ENCODE peak calls at places on chromosomes 12 and 14, in four cellular contexts. S is HCT116, B is A549, R is GM23248. Y is an unnamed sample. For H3K4me1, the result is how much of the 10 kb centered on the place peaks cover.

GRCh38 chr12:130953783-130954543 is at the start of gene ADGRD1:
- DNase-seq in R (peak), S (no peak), B (peak), Y (no peak)

GRCh38 chr14:55133416-55133815 is 4.4 kb downstream of the LGALS3 start:
- DNase-seq in B (no peak), S (peak), R (peak), Y (peak)

GRCh38 chr14:24965578-24965933 is 84.4 kb downstream of the STXBP6 start:
- DNase-seq in S (no peak), B (no peak), R (no peak), Y (no peak)

GRCh38 chr14:50345891-50346422 is 33.8 kb downstream of the DMAC2L start:
- DNase-seq in R (no peak), B (no peak), S (no peak), Y (no peak)

GRCh38 chr12:76206039-76206676 is 121.7 kb upstream of the NAP1L1 start:
- DNase-seq in B (no peak), S (no peak), R (no peak), Y (no peak)

GRCh38 chr14:100679707-100680438 is 46.8 kb upstream of the DLK1 start:
- DNase-seq in R (peak), S (no peak), B (no peak), Y (no peak)

GRCh38 chr12:5043589-5044419 is at the start of gene KCNA5:
- DNase-seq in R (no peak), B (no peak), S (no peak), Y (no peak)

GRCh38 chr12:52515927-52516831 is 4.0 kb downstream of the KRT5 start:
- DNase-seq in S (no peak), B (no peak), R (peak), Y (peak)

GRCh38 chr14:63454863-63455622 is 88.1 kb downstream of the PPP2R5E start:
- DNase-seq in R (peak), S (no peak), B (no peak), Y (no peak)

GRCh38 chr14:22174412-22174811 is 414.6 kb downstream of the DAD1 start:
- DNase-seq in R (no peak), B (no peak), S (no peak), Y (no peak)

GRCh38 chr14:89990218-89990617 is 34.5 kb downstream of the TDP1 start:
- DNase-seq in S (no peak), R (no peak), B (no peak), Y (no peak)

GRCh38 chr12:19893514-19893913 is 454.2 kb downstream of the AEBP2 start:
- DNase-seq in S (peak), R (peak), B (peak), Y (peak)

GRCh38 chr12:112121780-112122565 is 3.4 kb upstream of the TRAFD1 start:
- DNase-seq in R (peak), B (peak), S (peak), Y (peak)

GRCh38 chr14:95686935-95687334 is 709 bp downstream of the TCL1B start:
- DNase-seq in S (no peak), R (no peak), B (no peak), Y (no peak)

GRCh38 chr12:1573960-1574862 is 20.2 kb downstream of the FBXL14 start:
- DNase-seq in R (no peak), S (no peak), B (peak), Y (no peak)

GRCh38 chr12:95336387-95337067 is 118.9 kb downstream of the VEZT start:
- DNase-seq in R (peak), S (peak), B (peak), Y (peak)

GRCh38 chr14:99575043-99576023 is 28.7 kb downstream of the CCDC85C start:
- DNase-seq in B (peak), S (no peak), R (peak), Y (peak)

DNA sequence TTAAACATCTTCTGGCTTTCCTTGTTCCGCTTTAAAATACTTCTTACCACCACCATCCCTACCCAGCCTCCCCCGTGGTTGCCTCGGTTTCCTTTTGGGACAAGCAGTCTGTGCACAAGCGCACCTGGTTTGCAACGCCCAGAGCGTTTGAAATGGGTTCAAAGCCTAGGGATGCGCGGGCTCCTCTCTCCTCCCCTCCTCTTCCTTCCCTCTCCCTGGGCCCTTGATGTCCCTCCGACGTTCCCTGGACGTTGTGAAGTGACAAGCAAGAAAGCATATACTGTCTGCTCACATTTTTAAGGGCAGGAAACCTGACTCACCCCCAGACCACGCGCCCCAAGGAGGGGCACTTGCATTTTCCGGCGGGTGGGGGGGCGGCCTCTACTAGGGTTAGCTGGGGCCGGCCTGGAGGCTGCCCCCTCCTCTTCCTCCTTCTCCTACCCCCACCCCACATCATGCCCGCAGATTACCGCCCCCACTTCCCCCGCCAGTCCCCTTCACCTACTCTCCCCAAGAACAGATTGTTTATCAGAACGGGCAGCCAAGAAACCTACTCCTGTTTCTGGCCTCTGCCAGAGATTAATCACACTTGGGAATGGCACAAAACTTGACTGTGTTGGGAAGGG is 9.5 kb upstream of the IRF2BPL start:
- DNase-seq in R (peak), S (no peak), B (no peak), Y (no peak)
- H3K4me2 ChIP-seq in R (peak), S (no peak), B (peak), Y (peak)

GRCh38 chr14:91062600-91062999 is 2.2 kb upstream of the RPS6KA5 start:
- DNase-seq in S (no peak), R (no peak), B (no peak), Y (no peak)
- H3K4me1 ChIP-seq in S (under half), R (under half), B (under half), Y (under half)

DNA sequence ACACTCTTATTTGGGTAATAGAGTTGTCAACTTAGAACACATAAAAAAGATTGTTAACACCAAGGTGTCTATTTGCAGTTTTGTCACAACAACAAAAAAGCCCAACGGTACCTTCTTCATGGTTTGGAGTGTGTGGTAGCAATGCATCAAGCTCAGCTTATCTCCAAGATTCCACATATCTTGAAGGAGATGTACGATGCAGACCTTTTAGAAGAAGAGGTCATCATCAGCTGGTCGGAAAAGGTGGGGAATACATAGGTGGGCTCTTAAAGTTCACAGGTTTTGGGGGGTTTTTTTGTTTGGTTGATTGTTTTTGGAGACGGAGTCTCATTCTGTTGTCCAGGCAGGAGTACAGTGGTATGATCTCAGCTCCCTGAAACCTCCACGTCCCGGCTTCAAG is 5.5 kb downstream of the EIF5 start:
- DNase-seq in S (no peak), B (no peak), R (no peak), Y (no peak)
- H3K4me2 ChIP-seq in S (no peak), B (no peak), R (no peak), Y (no peak)

GRCh38 chr12:108720757-108721514 is 10.4 kb downstream of the CORO1C start:
- DNase-seq in S (no peak), R (peak), B (no peak), Y (peak)

GRCh38 chr12:108722992-108723766 is 8.1 kb downstream of the CORO1C start:
- DNase-seq in R (peak), B (peak), S (no peak), Y (peak)

GRCh38 chr12:108724054-108724889 is 7.0 kb downstream of the CORO1C start:
- DNase-seq in S (no peak), B (peak), R (peak), Y (peak)

GRCh38 chr12:108722463-108722862 is 8.9 kb downstream of the CORO1C start:
- DNase-seq in R (peak), B (no peak), S (no peak), Y (no peak)

DNA sequence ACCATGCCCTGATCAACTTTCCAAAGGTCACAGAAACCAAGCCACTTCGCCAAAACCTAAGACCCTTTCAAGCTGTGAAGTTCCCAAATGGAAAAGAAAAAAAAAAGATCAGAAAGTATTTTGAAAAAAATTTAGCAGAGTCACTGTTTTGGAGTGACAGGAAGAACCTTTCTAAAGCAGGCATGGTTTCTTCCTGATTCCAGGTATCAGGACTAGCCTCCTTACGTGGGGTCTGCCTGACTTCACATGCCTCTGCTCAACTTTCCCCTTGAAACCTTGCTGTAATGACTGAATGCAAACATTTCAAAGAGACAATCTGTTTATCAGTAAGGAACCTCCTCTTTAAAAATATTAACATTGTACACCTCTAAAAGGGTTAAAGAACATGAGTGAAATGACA is 9.5 kb downstream of the CORO1C start:
- DNase-seq in R (no peak), B (no peak), S (no peak), Y (no peak)
- H3K4me1 ChIP-seq in R (half or more), B (half or more), S (under half), Y (half or more)

DNA sequence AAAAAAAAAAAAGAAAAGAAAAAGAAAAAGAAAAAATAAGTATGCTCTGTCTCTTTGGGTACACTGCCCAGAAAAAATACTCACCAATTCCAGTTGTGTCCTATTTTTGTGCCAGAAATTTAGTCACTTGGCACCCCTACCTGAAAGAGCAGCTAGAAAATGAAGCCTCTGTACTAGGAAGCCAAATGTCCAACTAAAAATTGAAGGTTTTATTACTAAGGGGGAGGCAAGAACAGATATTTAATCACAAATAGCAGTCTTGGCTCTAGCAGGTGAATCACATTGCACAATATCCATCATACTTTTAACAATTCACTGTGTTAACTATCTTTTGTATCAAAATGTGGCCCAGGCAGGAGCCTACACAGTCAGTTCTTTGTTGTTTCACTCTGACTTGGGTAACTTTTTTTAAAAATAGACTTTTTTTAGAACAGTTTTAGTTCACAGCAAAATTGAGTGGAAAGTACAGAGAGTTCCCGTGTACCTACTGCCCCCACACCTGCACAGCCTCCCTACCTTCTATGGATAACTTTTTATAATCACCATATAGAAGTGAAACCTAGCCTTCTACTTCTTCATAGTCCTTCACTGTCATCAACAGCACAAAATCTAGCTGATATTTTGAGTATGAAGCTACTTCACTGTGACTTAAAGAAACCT is 87.1 kb upstream of the ATF7IP start:
- DNase-seq in B (no peak), R (no peak), S (no peak), Y (no peak)
- H3K4me2 ChIP-seq in B (no peak), R (no peak), S (no peak), Y (no peak)

DNA sequence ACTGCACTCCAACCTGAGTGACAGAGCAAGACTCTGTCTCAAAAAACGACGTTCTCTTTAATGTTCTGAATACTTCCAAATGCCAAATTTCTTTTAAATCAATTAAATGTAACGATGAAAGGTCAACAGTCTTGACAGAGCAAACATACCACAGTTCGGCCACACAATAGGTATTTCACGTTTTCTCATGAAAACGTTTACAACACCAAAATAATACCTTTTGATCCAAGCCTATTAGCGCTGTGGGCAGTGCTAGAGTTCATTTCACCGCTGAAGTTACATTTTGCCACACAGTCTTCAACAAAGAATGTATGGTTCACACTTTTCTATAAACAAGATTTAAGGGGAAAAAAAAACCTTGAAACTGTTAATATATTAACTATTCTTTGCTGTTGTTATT is 122.1 kb downstream of the MED13L start:
- DNase-seq in B (no peak), S (no peak), R (no peak), Y (no peak)
- H3K4me1 ChIP-seq in B (half or more), S (under half), R (under half), Y (under half)

DNA sequence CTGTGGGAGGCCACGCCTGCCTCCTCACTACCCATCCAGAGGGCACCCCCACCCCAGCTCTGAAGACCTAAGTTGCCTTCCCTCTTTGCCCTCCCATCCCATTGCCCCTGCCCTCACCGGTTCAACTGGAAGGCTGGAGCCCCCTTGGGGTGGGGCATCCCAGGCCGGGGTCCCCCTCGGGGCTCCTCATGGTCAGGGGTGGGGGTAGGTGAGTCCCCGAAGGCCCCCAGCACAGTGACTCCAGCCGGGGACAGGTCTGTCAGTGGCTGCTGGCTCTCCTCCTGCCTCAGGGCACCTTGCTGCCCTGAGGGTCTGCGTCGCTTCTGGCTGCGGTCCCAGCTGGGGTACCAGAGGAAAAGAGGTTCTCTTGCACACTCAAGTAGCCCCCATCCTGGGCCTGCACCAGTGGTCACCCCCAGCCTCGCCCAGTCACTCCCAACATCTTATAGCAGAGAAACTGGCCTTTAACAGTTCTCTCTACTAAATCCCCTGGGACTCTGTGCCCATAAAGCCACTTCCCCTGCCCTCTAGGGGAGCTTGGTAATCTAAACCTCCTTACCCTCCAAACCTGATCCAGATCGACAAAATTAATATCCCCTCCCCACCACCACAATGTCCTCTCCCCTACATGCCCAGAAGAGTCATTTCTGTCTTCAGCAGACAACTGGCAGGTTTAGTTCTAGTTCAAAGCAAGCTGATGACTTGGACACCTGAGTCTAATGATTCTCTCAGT is 5.1 kb downstream of the PIANP start:
- DNase-seq in S (no peak), B (no peak), R (no peak), Y (no peak)
- H3K4me2 ChIP-seq in S (no peak), B (no peak), R (no peak), Y (no peak)